ENCODE peak calls at places on chromosomes 5 and 9, in ten cellular contexts. K, L, T, D, W, B, Y, I, X and P are unnamed samples.

GRCh38 chr9:125850763-125851162 is 103.6 kb downstream of the PBX3 start:
- DNase-seq in K (no peak), L (no peak), T (no peak), D (no peak), W (no peak), B (no peak), Y (no peak), I (no peak), X (peak; percentile 22), P (no peak)

GRCh38 chr9:133153227-133154096 is 10.3 kb downstream of the GBGT1 start:
- DNase-seq in K (no peak), L (peak; percentile 49), T (peak; percentile 80), D (peak; percentile 7), W (no peak), B (no peak), Y (no peak), I (no peak), X (no peak), P (no peak)

GRCh38 chr9:109182940-109183798 is 16.1 kb upstream of the FRRS1L start:
- DNase-seq in K (no peak), L (no peak), T (no peak), D (peak; percentile 24), W (peak; percentile 48), B (no peak), Y (peak; percentile 39), I (no peak), X (peak; percentile 49), P (no peak)

GRCh38 chr5:64183956-64184355 is 18.3 kb downstream of the RNF180 start:
- DNase-seq in K (no peak), L (no peak), T (no peak), D (no peak), W (no peak), B (no peak), Y (no peak), I (no peak), X (no peak), P (no peak)

GRCh38 chr5:194603-195209 is 3.4 kb downstream of the LRRC14B start:
- DNase-seq in K (no peak), L (no peak), T (no peak), D (no peak), W (no peak), B (no peak), Y (no peak), I (no peak), X (no peak), P (no peak)

GRCh38 chr9:72145733-72146132 is 3.5 kb upstream of the GDA start:
- DNase-seq in K (no peak), L (no peak), T (no peak), D (no peak), W (no peak), B (no peak), Y (no peak), I (no peak), X (no peak), P (no peak)

GRCh38 chr5:172479034-172479783 is 24.9 kb upstream of the SH3PXD2B start:
- DNase-seq in K (peak; percentile 33), L (peak; percentile 91), T (peak; percentile 90), D (peak; percentile 77), W (peak; percentile 93), B (peak; percentile 12), Y (peak; percentile 77), I (peak; percentile 36), X (peak; percentile 94), P (peak; percentile 58)

GRCh38 chr9:6645153-6646027 is at the start of gene GLDC:
- DNase-seq in K (no peak), L (peak; percentile 47), T (no peak), D (peak; percentile 62), W (peak; percentile 84), B (peak; percentile 11), Y (no peak), I (no peak), X (no peak), P (no peak)

GRCh38 chr9:94603259-94603776 is 9.7 kb upstream of the FBP2 start:
- DNase-seq in K (no peak), L (peak; percentile 73), T (peak; percentile 88), D (peak; percentile 85), W (peak; percentile 94), B (peak; percentile 44), Y (peak; percentile 47), I (no peak), X (peak; percentile 89), P (peak; percentile 64)